ENCODE peak calls at places on chromosomes 2 and 18, in five cellular contexts. One of them, this sample, is unnamed. For H3K27me3, the result is how much of the 10 kb centered on the place peaks cover.

GRCh38 chr18:46324556-46324955 is 220.4 kb downstream of the HAUS1 start:
- DNase-seq in heart left ventricle: no peak
- DNase-seq in aorta: no peak
- DNase-seq in psoas muscle: no peak
- DNase-seq in K562: peak
- DNase-seq in this sample: peak

GRCh38 chr2:85577386-85578242 is at the start of gene VAMP8:
- DNase-seq in heart left ventricle: no peak
- DNase-seq in aorta: peak
- DNase-seq in psoas muscle: peak
- DNase-seq in K562: peak
- DNase-seq in this sample: peak

GRCh38 chr2:154846842-154847241 is 148.3 kb downstream of the KCNJ3 start:
- DNase-seq in heart left ventricle: no peak
- DNase-seq in aorta: no peak
- DNase-seq in psoas muscle: no peak
- DNase-seq in K562: no peak
- DNase-seq in this sample: no peak

GRCh38 chr18:24792164-24792563 is 331.7 kb downstream of the HRH4 start:
- DNase-seq in heart left ventricle: no peak
- DNase-seq in aorta: no peak
- DNase-seq in psoas muscle: no peak
- DNase-seq in K562: no peak
- DNase-seq in this sample: no peak

GRCh38 chr2:205280630-205281225 is 401.6 kb upstream of the NRP2 start:
- DNase-seq in heart left ventricle: no peak
- DNase-seq in aorta: no peak
- DNase-seq in psoas muscle: no peak
- DNase-seq in K562: no peak
- DNase-seq in this sample: no peak

GRCh38 chr18:42181474-42181873 is 226.4 kb downstream of the PIK3C3 start:
- DNase-seq in heart left ventricle: no peak
- DNase-seq in aorta: no peak
- DNase-seq in psoas muscle: no peak
- DNase-seq in K562: no peak
- DNase-seq in this sample: no peak

GRCh38 chr2:152298754-152299153 is 36.2 kb upstream of the FMNL2 start:
- DNase-seq in heart left ventricle: no peak
- DNase-seq in aorta: no peak
- DNase-seq in psoas muscle: no peak
- DNase-seq in K562: no peak
- DNase-seq in this sample: no peak

GRCh38 chr2:104944495-104944894 is 90.6 kb downstream of the POU3F3 start:
- DNase-seq in heart left ventricle: no peak
- DNase-seq in aorta: no peak
- DNase-seq in psoas muscle: no peak
- DNase-seq in K562: no peak
- DNase-seq in this sample: peak

GRCh38 chr2:235665656-235666239 is 171.9 kb downstream of the AGAP1 start:
- DNase-seq in heart left ventricle: no peak
- DNase-seq in aorta: no peak
- DNase-seq in psoas muscle: no peak
- DNase-seq in K562: no peak
- DNase-seq in this sample: no peak

GRCh38 chr2:234723400-234723799 is 226.5 kb upstream of the ARL4C start:
- DNase-seq in heart left ventricle: no peak
- DNase-seq in aorta: no peak
- DNase-seq in psoas muscle: no peak
- DNase-seq in K562: no peak
- DNase-seq in this sample: no peak

GRCh38 chr18:48335829-48336228 is 73.4 kb downstream of the ZBTB7C start:
- DNase-seq in heart left ventricle: no peak
- DNase-seq in aorta: no peak
- DNase-seq in psoas muscle: no peak
- DNase-seq in K562: no peak
- DNase-seq in this sample: no peak

GRCh38 chr2:42090216-42090615 is 42.4 kb downstream of the PKDCC start:
- DNase-seq in heart left ventricle: no peak
- DNase-seq in aorta: no peak
- DNase-seq in psoas muscle: no peak
- DNase-seq in K562: no peak
- DNase-seq in this sample: no peak

GRCh38 chr2:16321872-16322271 is 343.8 kb downstream of the CYRIA start:
- DNase-seq in heart left ventricle: no peak
- DNase-seq in aorta: no peak
- DNase-seq in psoas muscle: no peak
- DNase-seq in K562: no peak
- DNase-seq in this sample: peak

GRCh38 chr18:48733854-48734253 is 195.0 kb downstream of the CTIF start:
- DNase-seq in heart left ventricle: no peak
- DNase-seq in aorta: peak
- DNase-seq in psoas muscle: no peak
- DNase-seq in K562: no peak
- DNase-seq in this sample: no peak

GRCh38 chr2:209495855-209496585 is 72.2 kb downstream of the MAP2 start:
- DNase-seq in heart left ventricle: peak
- DNase-seq in aorta: no peak
- DNase-seq in psoas muscle: no peak
- DNase-seq in K562: no peak
- DNase-seq in this sample: no peak

GRCh38 chr2:57407742-57408343 is 638.8 kb upstream of the VRK2 start:
- DNase-seq in heart left ventricle: no peak
- DNase-seq in aorta: no peak
- DNase-seq in psoas muscle: no peak
- DNase-seq in K562: no peak
- DNase-seq in this sample: no peak

GRCh38 chr2:206696910-206697309 is 21.3 kb downstream of the DYTN start:
- DNase-seq in heart left ventricle: no peak
- DNase-seq in aorta: no peak
- DNase-seq in psoas muscle: no peak
- DNase-seq in K562: no peak
- DNase-seq in this sample: no peak

GRCh38 chr2:199603748-199604291 is 146.1 kb upstream of the SATB2 start:
- DNase-seq in heart left ventricle: no peak
- DNase-seq in aorta: no peak
- DNase-seq in psoas muscle: no peak
- DNase-seq in K562: peak
- DNase-seq in this sample: no peak

GRCh38 chr2:207937253-207937652 is 88.1 kb downstream of the PLEKHM3 start:
- DNase-seq in heart left ventricle: no peak
- DNase-seq in aorta: no peak
- DNase-seq in psoas muscle: no peak
- DNase-seq in K562: no peak
- DNase-seq in this sample: no peak

GRCh38 chr2:168538133-168538532 is 82.1 kb downstream of the CERS6 start:
- DNase-seq in heart left ventricle: no peak
- DNase-seq in aorta: no peak
- DNase-seq in psoas muscle: no peak
- DNase-seq in K562: no peak
- DNase-seq in this sample: no peak

GRCh38 chr2:168536925-168537466 is 80.9 kb downstream of the CERS6 start:
- DNase-seq in heart left ventricle: no peak
- DNase-seq in aorta: no peak
- DNase-seq in psoas muscle: no peak
- DNase-seq in K562: no peak
- DNase-seq in this sample: no peak

GRCh38 chr2:168530980-168531379 is 74.9 kb downstream of the CERS6 start:
- DNase-seq in heart left ventricle: no peak
- DNase-seq in aorta: no peak
- DNase-seq in psoas muscle: no peak
- DNase-seq in K562: no peak
- DNase-seq in this sample: no peak

GRCh38 chr2:168538534-168538933 is 82.5 kb downstream of the CERS6 start:
- DNase-seq in heart left ventricle: no peak
- DNase-seq in aorta: no peak
- DNase-seq in psoas muscle: no peak
- DNase-seq in K562: no peak
- DNase-seq in this sample: no peak

GRCh38 chr2:168534926-168535325 is 78.9 kb downstream of the CERS6 start:
- DNase-seq in heart left ventricle: no peak
- DNase-seq in aorta: no peak
- DNase-seq in psoas muscle: no peak
- DNase-seq in K562: no peak
- DNase-seq in this sample: no peak
- H3K27me3 ChIP-seq in heart left ventricle: under half
- H3K27me3 ChIP-seq in aorta: under half
- H3K27me3 ChIP-seq in psoas muscle: under half
- H3K27me3 ChIP-seq in K562: under half
- H3K27me3 ChIP-seq in this sample: under half

GRCh38 chr2:75862547-75862946 is 151.8 kb upstream of the GCFC2 start:
- DNase-seq in heart left ventricle: no peak
- DNase-seq in aorta: no peak
- DNase-seq in psoas muscle: no peak
- DNase-seq in K562: no peak
- DNase-seq in this sample: no peak
- H3K4me3 ChIP-seq in heart left ventricle: no peak
- H3K4me3 ChIP-seq in aorta: no peak
- H3K4me3 ChIP-seq in psoas muscle: no peak
- H3K4me3 ChIP-seq in K562: no peak
- H3K4me3 ChIP-seq in this sample: no peak

GRCh38 chr2:175400975-175401374 is 219.5 kb upstream of the ATP5MC3 start:
- DNase-seq in heart left ventricle: no peak
- DNase-seq in aorta: no peak
- DNase-seq in psoas muscle: no peak
- DNase-seq in K562: no peak
- DNase-seq in this sample: no peak

GRCh38 chr2:175401956-175402469 is 220.5 kb upstream of the ATP5MC3 start:
- DNase-seq in heart left ventricle: no peak
- DNase-seq in aorta: no peak
- DNase-seq in psoas muscle: no peak
- DNase-seq in K562: no peak
- DNase-seq in this sample: no peak

GRCh38 chr2:175399326-175399725 is 217.8 kb upstream of the ATP5MC3 start:
- DNase-seq in heart left ventricle: no peak
- DNase-seq in aorta: no peak
- DNase-seq in psoas muscle: no peak
- DNase-seq in K562: no peak
- DNase-seq in this sample: no peak

GRCh38 chr2:175396696-175397095 is 215.2 kb upstream of the ATP5MC3 start:
- DNase-seq in heart left ventricle: no peak
- DNase-seq in aorta: no peak
- DNase-seq in psoas muscle: no peak
- DNase-seq in K562: no peak
- DNase-seq in this sample: no peak

DNA sequence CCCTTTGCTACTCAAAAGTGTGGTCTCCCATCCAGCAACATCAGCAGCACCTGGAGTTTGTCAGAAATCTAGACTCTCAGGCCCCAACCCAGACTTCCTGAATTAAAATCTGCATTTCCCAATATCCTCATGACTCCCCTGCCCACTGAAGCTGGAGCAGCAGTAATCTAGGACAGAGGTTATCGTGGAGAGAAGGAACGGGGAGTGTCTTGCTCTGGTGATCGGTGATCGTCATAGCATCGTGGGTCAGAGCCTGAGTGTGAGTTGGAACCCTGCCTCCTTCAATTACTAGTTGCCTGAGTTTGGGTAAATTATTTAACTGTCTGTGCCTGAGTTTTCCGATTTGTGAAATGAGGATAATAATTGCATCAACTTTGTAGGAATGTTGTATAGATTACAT is 217.3 kb upstream of the ATP5MC3 start:
- DNase-seq in heart left ventricle: no peak
- DNase-seq in aorta: no peak
- DNase-seq in psoas muscle: no peak
- DNase-seq in K562: no peak
- DNase-seq in this sample: no peak
- H3K27me3 ChIP-seq in heart left ventricle: under half
- H3K27me3 ChIP-seq in aorta: under half
- H3K27me3 ChIP-seq in psoas muscle: under half
- H3K27me3 ChIP-seq in K562: under half
- H3K27me3 ChIP-seq in this sample: under half

GRCh38 chr2:174343343-174343637 is 8.5 kb downstream of the SP9 start:
- DNase-seq in heart left ventricle: no peak
- DNase-seq in aorta: no peak
- DNase-seq in psoas muscle: no peak
- DNase-seq in K562: no peak
- DNase-seq in this sample: no peak

GRCh38 chr2:174343638-174344455 is 9.1 kb downstream of the SP9 start:
- DNase-seq in heart left ventricle: no peak
- DNase-seq in aorta: no peak
- DNase-seq in psoas muscle: no peak
- DNase-seq in K562: no peak
- DNase-seq in this sample: no peak

GRCh38 chr2:174341995-174342571 is 7.3 kb downstream of the SP9 start:
- DNase-seq in heart left ventricle: no peak
- DNase-seq in aorta: peak
- DNase-seq in psoas muscle: peak
- DNase-seq in K562: no peak
- DNase-seq in this sample: no peak

GRCh38 chr2:174341301-174341994 is 6.7 kb downstream of the SP9 start:
- DNase-seq in heart left ventricle: peak
- DNase-seq in aorta: peak
- DNase-seq in psoas muscle: peak
- DNase-seq in K562: peak
- DNase-seq in this sample: peak

GRCh38 chr2:174342600-174343342 is 8.0 kb downstream of the SP9 start:
- DNase-seq in heart left ventricle: no peak
- DNase-seq in aorta: no peak
- DNase-seq in psoas muscle: no peak
- DNase-seq in K562: no peak
- DNase-seq in this sample: peak
- H3K4me3 ChIP-seq in heart left ventricle: no peak
- H3K4me3 ChIP-seq in aorta: no peak
- H3K4me3 ChIP-seq in psoas muscle: peak
- H3K4me3 ChIP-seq in K562: no peak
- H3K4me3 ChIP-seq in this sample: peak

GRCh38 chr2:240840435-240841060 is 20.5 kb upstream of the KIF1A start:
- DNase-seq in heart left ventricle: peak
- DNase-seq in aorta: no peak
- DNase-seq in psoas muscle: no peak
- DNase-seq in K562: peak
- DNase-seq in this sample: peak
- H3K27me3 ChIP-seq in heart left ventricle: under half
- H3K27me3 ChIP-seq in aorta: under half
- H3K27me3 ChIP-seq in psoas muscle: under half
- H3K27me3 ChIP-seq in K562: under half
- H3K27me3 ChIP-seq in this sample: under half

This sample was measured in Karpas-422.